ENCODE peak calls at places on chromosomes 1 and 21, in five cellular contexts. E, A, X, R and W are unnamed samples.

GRCh38 chr21:28485301-28486022 is 507.2 kb downstream of the LTN1 start:
- DNase-seq in E (no peak), A (no peak), X (no peak), R (no peak), W (no peak)

GRCh38 chr1:227929746-227930472 is 17.8 kb downstream of the WNT9A start:
- DNase-seq in E (no peak), A (no peak), X (no peak), R (no peak), W (no peak)

GRCh38 chr1:109895720-109896504 is 14.7 kb upstream of the CSF1 start:
- DNase-seq in E (no peak), A (no peak), X (no peak), R (peak; percentile 88), W (no peak)

GRCh38 chr1:156868341-156868740 is 7.7 kb downstream of the NTRK1 start:
- DNase-seq in E (no peak), A (no peak), X (no peak), R (no peak), W (no peak)

GRCh38 chr1:167401260-167401873 is 117.0 kb downstream of the CD247 start:
- DNase-seq in E (peak; percentile 11), A (peak; percentile 65), X (no peak), R (peak; percentile 39), W (peak; percentile 69)

GRCh38 chr1:59204001-59204400 is 92.9 kb upstream of the FGGY start:
- DNase-seq in E (no peak), A (no peak), X (no peak), R (peak; percentile 88), W (no peak)

GRCh38 chr1:9078949-9079500 is 9.6 kb upstream of the SLC2A5 start:
- DNase-seq in E (no peak), A (no peak), X (no peak), R (no peak), W (no peak)

GRCh38 chr1:4056422-4056821 is 156.3 kb upstream of the C1orf174 start:
- DNase-seq in E (no peak), A (no peak), X (no peak), R (no peak), W (no peak)

GRCh38 chr1:71834570-71835441 is 447.5 kb downstream of the NEGR1 start:
- DNase-seq in E (no peak), A (no peak), X (no peak), R (no peak), W (no peak)

GRCh38 chr1:205444931-205445652 is 10.8 kb downstream of the BLACAT1 start:
- DNase-seq in E (no peak), A (peak; percentile 99), X (peak; percentile 77), R (no peak), W (no peak)

GRCh38 chr1:41835488-41835887 is 83.2 kb downstream of the HIVEP3 start:
- DNase-seq in E (no peak), A (no peak), X (no peak), R (no peak), W (no peak)

GRCh38 chr1:156727914-156728598 is at the start of gene METTL25B:
- DNase-seq in E (no peak), A (no peak), X (peak; percentile 88), R (peak; percentile 75), W (peak; percentile 85)

GRCh38 chr1:86933562-86934377 is 19.3 kb downstream of the HS2ST1 start:
- DNase-seq in E (no peak), A (peak; percentile 43), X (no peak), R (peak; percentile 52), W (no peak)

GRCh38 chr1:66931548-66932124 is 6.8 kb downstream of the MIER1 start:
- DNase-seq in E (no peak), A (no peak), X (no peak), R (no peak), W (no peak)

GRCh38 chr21:43853851-43854772 is 10.9 kb upstream of the AGPAT3 start:
- DNase-seq in E (no peak), A (no peak), X (no peak), R (no peak), W (no peak)

GRCh38 chr1:187516874-187517273 is 688.1 kb downstream of the PLA2G4A start:
- DNase-seq in E (no peak), A (no peak), X (no peak), R (no peak), W (no peak)

GRCh38 chr1:74508449-74508848 is 4.0 kb downstream of the LRRC53 start:
- DNase-seq in E (no peak), A (no peak), X (no peak), R (no peak), W (no peak)

GRCh38 chr1:205058853-205059252 is 15.8 kb downstream of the CNTN2 start:
- DNase-seq in E (no peak), A (no peak), X (no peak), R (no peak), W (no peak)

GRCh38 chr21:36926989-36927695 is 39.3 kb downstream of the HLCS start:
- DNase-seq in E (no peak), A (no peak), X (no peak), R (no peak), W (no peak)

GRCh38 chr1:42700006-42700405 is 17.8 kb downstream of the YBX1 start:
- DNase-seq in E (no peak), A (no peak), X (no peak), R (no peak), W (no peak)

GRCh38 chr1:238233966-238234365 is 343.2 kb upstream of the ZP4 start:
- DNase-seq in E (no peak), A (no peak), X (no peak), R (no peak), W (no peak)
- TF ChIP-seq SUZ12 in E (no peak), A (no peak), X (no peak), R (no peak), W (no peak)

GRCh38 chr1:180181048-180181447 is 26.4 kb downstream of the QSOX1 start:
- DNase-seq in E (no peak), A (peak; percentile 43), X (no peak), R (no peak), W (peak; percentile 49)

GRCh38 chr1:180179162-180179957 is 24.7 kb downstream of the QSOX1 start:
- DNase-seq in E (no peak), A (no peak), X (no peak), R (no peak), W (no peak)

GRCh38 chr1:180177931-180178330 is 23.3 kb downstream of the QSOX1 start:
- DNase-seq in E (no peak), A (no peak), X (no peak), R (no peak), W (no peak)

GRCh38 chr1:180176965-180177364 is 22.3 kb downstream of the QSOX1 start:
- DNase-seq in E (no peak), A (no peak), X (no peak), R (no peak), W (no peak)

DNA sequence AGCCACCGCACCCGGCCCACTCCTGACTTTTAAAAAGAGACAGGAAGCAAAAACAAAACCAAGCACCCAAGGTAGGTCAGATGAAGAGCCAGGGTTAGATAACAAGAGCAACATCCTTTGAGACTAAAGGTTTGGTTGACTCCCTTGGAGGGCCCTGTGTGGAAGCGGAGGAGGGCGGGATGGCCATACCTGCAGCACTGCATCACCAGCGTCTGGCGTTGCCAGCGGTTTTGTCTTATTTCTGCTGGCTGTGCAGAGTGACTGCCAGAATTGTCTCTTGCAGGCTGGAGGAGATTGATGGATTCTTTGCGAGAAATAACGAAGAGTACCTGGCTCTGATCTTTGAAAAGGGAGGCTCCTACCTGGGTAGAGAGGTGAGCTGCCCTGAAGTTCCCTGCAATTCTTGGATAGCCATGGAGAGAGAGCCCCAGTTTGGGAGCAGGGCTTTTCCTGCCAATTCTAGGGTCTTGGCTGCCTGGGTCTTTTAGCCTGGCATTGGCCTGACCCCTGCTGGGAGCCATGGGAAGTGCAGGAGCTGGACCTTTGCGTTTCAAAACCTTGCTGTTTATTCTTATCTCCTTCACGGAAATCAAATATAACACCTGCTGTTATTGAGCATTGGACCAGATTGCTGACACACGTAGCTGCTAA is 24.0 kb downstream of the QSOX1 start:
- DNase-seq in E (no peak), A (no peak), X (peak; percentile 93), R (peak; percentile 25), W (peak; percentile 88)
- TF ChIP-seq SUZ12 in E (no peak), A (no peak), X (no peak), R (no peak), W (no peak)

GRCh38 chr1:234925440-234926251 is 203.0 kb downstream of the TOMM20 start:
- DNase-seq in E (peak; percentile 40), A (peak; percentile 75), X (no peak), R (peak; percentile 80), W (no peak)
- TF ChIP-seq SUZ12 in E (no peak), A (no peak), X (no peak), R (no peak), W (no peak)

GRCh38 chr21:25579402-25580016 is 27.8 kb downstream of the MRPL39 start:
- DNase-seq in E (no peak), A (no peak), X (no peak), R (no peak), W (no peak)

GRCh38 chr21:25582164-25582563 is 25.1 kb downstream of the MRPL39 start:
- DNase-seq in E (no peak), A (no peak), X (no peak), R (no peak), W (no peak)

GRCh38 chr21:25582888-25583287 is 24.4 kb downstream of the MRPL39 start:
- DNase-seq in E (no peak), A (no peak), X (no peak), R (no peak), W (no peak)

GRCh38 chr21:25577765-25578069 is 29.6 kb downstream of the MRPL39 start:
- DNase-seq in E (no peak), A (no peak), X (no peak), R (no peak), W (no peak)

DNA sequence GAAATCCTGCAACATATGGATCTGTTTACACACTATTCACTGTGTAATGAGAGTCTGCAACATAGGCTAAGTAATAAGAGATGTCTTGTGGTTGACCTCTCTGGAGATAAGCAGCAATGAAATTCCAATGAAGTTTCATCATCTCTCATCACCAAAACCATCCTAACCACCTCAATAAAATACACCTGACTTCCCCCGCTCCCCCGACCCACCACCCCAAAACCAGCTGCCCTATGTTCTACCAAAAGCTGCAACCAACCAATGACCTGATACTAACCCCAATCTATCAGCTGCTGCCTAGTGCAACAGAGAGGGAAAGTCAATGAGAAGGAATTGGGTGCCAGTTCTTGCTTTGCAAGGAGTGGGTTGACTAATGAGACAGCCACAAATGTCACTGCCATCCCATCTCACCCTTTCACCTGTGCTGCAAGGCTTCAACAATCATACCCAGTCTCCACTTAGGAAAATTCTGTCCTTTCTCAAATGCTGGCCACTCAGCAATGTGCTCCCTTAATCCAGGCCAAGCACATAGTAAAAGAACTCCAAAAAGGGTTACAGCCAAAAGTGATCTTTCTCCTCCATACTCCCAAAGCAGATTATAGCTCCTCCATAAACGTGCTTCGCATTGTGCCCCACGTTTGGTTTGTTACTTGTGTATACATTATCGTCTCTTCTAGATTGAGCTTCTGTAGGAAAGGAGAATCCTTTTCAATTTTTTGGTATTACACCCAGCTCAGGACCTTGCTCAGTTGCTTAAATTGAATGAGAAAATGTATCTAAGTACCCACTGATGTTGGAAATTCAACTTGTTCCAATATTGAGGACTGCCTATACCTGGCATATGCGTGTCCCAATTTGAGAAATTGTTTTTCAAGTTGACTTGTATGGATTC is 29.0 kb downstream of the MRPL39 start:
- DNase-seq in E (peak; percentile 63), A (no peak), X (no peak), R (peak; percentile 6), W (no peak)
- TF ChIP-seq SUZ12 in E (peak; percentile 54), A (no peak), X (no peak), R (no peak), W (no peak)

DNA sequence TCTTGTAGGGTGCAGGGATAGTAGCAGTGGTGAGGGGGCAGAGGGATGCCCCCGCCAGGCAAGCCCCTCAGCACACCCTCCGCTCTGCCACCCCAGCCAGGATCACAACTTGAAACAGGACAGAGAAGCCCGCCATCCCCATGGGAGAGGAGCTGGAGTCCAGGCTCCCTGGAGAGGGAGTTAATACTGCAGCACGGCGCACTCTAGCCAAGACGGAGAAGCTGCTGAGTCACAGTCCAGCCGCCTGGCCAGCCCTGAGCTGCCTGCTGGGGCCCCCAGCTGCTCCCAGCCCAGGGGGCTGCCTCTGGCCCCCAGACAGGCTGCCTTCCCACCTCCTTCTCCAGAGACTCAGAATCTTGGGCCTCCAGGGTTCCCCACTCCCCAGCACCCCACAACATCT is 87.2 kb downstream of the SYT2 start:
- DNase-seq in E (no peak), A (no peak), X (no peak), R (no peak), W (no peak)
- TF ChIP-seq SUZ12 in E (no peak), A (no peak), X (no peak), R (no peak), W (no peak)